ENCODE peak calls at places on chromosome X, in four cellular contexts. One of them, this sample, is unnamed.

GRCh38 chrX:107102980-107103379 is 15.6 kb downstream of the RBM41 start:
- DNase-seq in WTC11: no peak
- DNase-seq in K562: peak; percentile 22
- DNase-seq in GM12878: no peak
- DNase-seq in this sample: no peak

GRCh38 chrX:2955838-2956237 is 26.7 kb upstream of the ARSD start:
- DNase-seq in K562: no peak
- DNase-seq in WTC11: no peak
- DNase-seq in GM12878: no peak
- DNase-seq in this sample: no peak

GRCh38 chrX:51421972-51422371 is 74.4 kb downstream of the NUDT11 start:
- DNase-seq in WTC11: no peak
- DNase-seq in GM12878: no peak
- DNase-seq in K562: no peak
- DNase-seq in this sample: no peak

GRCh38 chrX:91435465-91435864 is 826 bp downstream of the PABPC5 start:
- DNase-seq in GM12878: no peak
- DNase-seq in WTC11: no peak
- DNase-seq in K562: no peak
- DNase-seq in this sample: peak; percentile 1

GRCh38 chrX:40537310-40537709 is 43.5 kb upstream of the ATP6AP2 start:
- DNase-seq in GM12878: no peak
- DNase-seq in K562: no peak
- DNase-seq in WTC11: no peak
- DNase-seq in this sample: no peak

GRCh38 chrX:149060921-149061320 is 444.2 kb downstream of the IDS start:
- DNase-seq in GM12878: no peak
- DNase-seq in WTC11: no peak
- DNase-seq in K562: no peak
- DNase-seq in this sample: no peak

GRCh38 chrX:22351966-22352365 is 79.3 kb downstream of the CBLL2 start:
- DNase-seq in K562: no peak
- DNase-seq in WTC11: no peak
- DNase-seq in GM12878: no peak
- DNase-seq in this sample: no peak

GRCh38 chrX:65677954-65678469 is 10.6 kb downstream of the MSN start:
- DNase-seq in WTC11: no peak
- DNase-seq in GM12878: no peak
- DNase-seq in K562: no peak
- DNase-seq in this sample: no peak

GRCh38 chrX:20284992-20285391 is 18.3 kb upstream of the RPS6KA3 start:
- DNase-seq in GM12878: no peak
- DNase-seq in K562: no peak
- DNase-seq in WTC11: no peak
- DNase-seq in this sample: no peak

GRCh38 chrX:150899191-150899757 is 806 bp upstream of the CD99L2 start:
- DNase-seq in WTC11: peak; percentile 40
- DNase-seq in GM12878: no peak
- DNase-seq in K562: peak; percentile 57
- DNase-seq in this sample: peak; percentile 37

GRCh38 chrX:139025822-139026221 is 314.3 kb upstream of the FGF13 start:
- DNase-seq in GM12878: no peak
- DNase-seq in WTC11: no peak
- DNase-seq in K562: no peak
- DNase-seq in this sample: no peak

DNA sequence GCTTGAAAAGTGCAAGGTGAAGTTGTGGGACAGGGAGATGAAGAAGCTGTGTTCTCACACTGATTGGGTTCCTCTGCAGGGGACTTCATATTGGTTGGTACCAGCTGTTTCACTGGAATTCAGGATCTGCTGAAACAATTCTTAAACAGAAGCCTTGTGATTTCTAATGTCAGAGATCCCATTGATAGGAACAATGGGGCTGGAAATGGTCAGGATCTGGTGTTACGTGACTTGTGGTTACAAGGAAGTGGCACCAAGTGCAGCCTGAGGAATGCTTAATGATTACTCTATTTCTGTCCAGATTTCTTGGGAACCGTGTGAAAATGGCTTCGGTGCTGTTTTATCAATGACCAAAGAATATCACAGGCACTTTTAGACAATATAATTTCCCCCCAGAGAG is 68.1 kb downstream of the MOSPD2 start:
- DNase-seq in GM12878: no peak
- DNase-seq in K562: no peak
- DNase-seq in WTC11: no peak
- DNase-seq in this sample: no peak
- TF ChIP-seq USF2 in GM12878: no peak
- TF ChIP-seq USF2 in K562: no peak
- TF ChIP-seq USF2 in WTC11: no peak
- TF ChIP-seq USF2 in this sample: no peak

GRCh38 chrX:44913656-44914531 is 40.9 kb downstream of the KDM6A start:
- DNase-seq in GM12878: no peak
- DNase-seq in K562: no peak
- DNase-seq in WTC11: no peak
- DNase-seq in this sample: no peak
- TF ChIP-seq USF1 in GM12878: no peak
- TF ChIP-seq USF1 in K562: no peak
- TF ChIP-seq USF1 in WTC11: no peak
- TF ChIP-seq USF1 in this sample: no peak

DNA sequence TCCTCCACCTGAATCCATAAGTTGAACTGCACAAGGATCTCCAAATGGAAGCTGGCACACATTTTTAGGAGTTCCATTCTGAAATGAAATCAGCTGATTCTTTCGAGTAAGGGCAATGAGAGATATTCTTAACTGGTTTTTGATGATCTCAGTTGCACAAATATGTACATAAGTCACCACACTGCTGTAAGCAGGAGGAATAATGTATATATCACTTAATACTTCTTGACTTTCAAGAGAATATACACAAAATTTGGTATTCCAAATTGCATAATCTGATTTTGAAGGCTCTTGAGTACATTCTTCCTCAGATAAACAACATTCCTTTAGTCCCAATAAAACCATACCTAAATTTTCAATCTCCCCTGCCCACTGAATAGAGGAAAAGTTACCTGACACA is 8.2 kb downstream of the FANCB start:
- DNase-seq in K562: no peak
- DNase-seq in GM12878: no peak
- DNase-seq in WTC11: no peak
- DNase-seq in this sample: no peak
- TF ChIP-seq USF2 in K562: no peak
- TF ChIP-seq USF2 in GM12878: no peak
- TF ChIP-seq USF2 in WTC11: no peak
- TF ChIP-seq USF2 in this sample: no peak

GRCh38 chrX:11146411-11146810 is 35.3 kb downstream of the HCCS start:
- DNase-seq in K562: no peak
- DNase-seq in WTC11: no peak
- DNase-seq in GM12878: no peak
- DNase-seq in this sample: no peak

GRCh38 chrX:11148401-11148800 is 37.3 kb downstream of the HCCS start:
- DNase-seq in K562: no peak
- DNase-seq in WTC11: no peak
- DNase-seq in GM12878: no peak
- DNase-seq in this sample: no peak

GRCh38 chrX:11151799-11152591 is 40.9 kb downstream of the HCCS start:
- DNase-seq in WTC11: no peak
- DNase-seq in K562: no peak
- DNase-seq in GM12878: no peak
- DNase-seq in this sample: no peak
- TF ChIP-seq USF1 in WTC11: no peak
- TF ChIP-seq USF1 in K562: no peak
- TF ChIP-seq USF1 in GM12878: no peak
- TF ChIP-seq USF1 in this sample: no peak

DNA sequence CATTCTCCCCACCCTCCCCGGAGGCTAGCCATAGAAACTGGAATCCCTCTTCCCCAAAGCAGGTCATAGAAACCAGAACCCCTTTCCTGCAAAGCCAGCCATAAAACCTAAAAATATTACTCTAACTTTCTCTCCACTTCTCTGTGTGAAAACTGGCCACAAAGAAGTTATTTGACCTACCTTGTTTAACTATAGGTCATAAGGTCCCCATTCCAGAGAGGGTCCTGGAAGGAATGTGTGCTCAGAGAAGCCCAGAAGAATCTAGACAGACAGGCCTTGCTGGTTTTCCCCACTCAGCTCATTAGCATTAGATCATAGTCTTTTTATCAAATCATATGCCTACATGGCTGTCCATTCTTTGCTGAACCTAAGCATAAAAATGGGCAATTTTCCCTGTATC is 52.8 kb upstream of the TEX13A start:
- DNase-seq in GM12878: no peak
- DNase-seq in K562: no peak
- DNase-seq in WTC11: no peak
- DNase-seq in this sample: no peak
- TF ChIP-seq USF2 in GM12878: no peak
- TF ChIP-seq USF2 in K562: no peak
- TF ChIP-seq USF2 in WTC11: no peak
- TF ChIP-seq USF2 in this sample: no peak

GRCh38 chrX:10453945-10454344 is 166.4 kb downstream of the MID1 start:
- DNase-seq in WTC11: no peak
- DNase-seq in GM12878: no peak
- DNase-seq in K562: no peak
- DNase-seq in this sample: no peak
- TF ChIP-seq USF1 in WTC11: no peak
- TF ChIP-seq USF1 in GM12878: no peak
- TF ChIP-seq USF1 in K562: no peak
- TF ChIP-seq USF1 in this sample: no peak

GRCh38 chrX:130393451-130394074 is 8.1 kb upstream of the GPR119 start:
- DNase-seq in WTC11: peak; percentile 50
- DNase-seq in GM12878: no peak
- DNase-seq in K562: peak; percentile 57
- DNase-seq in this sample: peak; percentile 64
- TF ChIP-seq USF2 in WTC11: no peak
- TF ChIP-seq USF2 in GM12878: no peak
- TF ChIP-seq USF2 in K562: no peak
- TF ChIP-seq USF2 in this sample: no peak

This sample was measured in SK-N-SH.